ENCODE peak calls at places on chromosomes 5 and 9, in eight cellular contexts. Q, K, L, M, Y, U, W and J are unnamed samples. For H3K27me3, the result is how much of the 10 kb centered on the place peaks cover.

GRCh38 chr5:167294861-167295685 is 996.4 kb upstream of the WWC1 start:
- DNase-seq in Q (no peak), K (no peak), L (peak), M (peak), Y (peak), U (peak), W (peak), J (peak)

GRCh38 chr9:24986331-24986730 is 440.6 kb upstream of the IZUMO3 start:
- DNase-seq in Q (no peak), K (peak), L (no peak), M (no peak), Y (peak), U (no peak), W (no peak), J (no peak)

GRCh38 chr5:147084702-147085101 is 150.1 kb upstream of the STK32A start:
- DNase-seq in Q (no peak), K (peak), L (no peak), M (no peak), Y (no peak), U (no peak), W (no peak), J (no peak)

GRCh38 chr5:92687793-92688467 is 893.1 kb downstream of the NR2F1-AS1 start:
- DNase-seq in Q (no peak), K (peak), L (peak), M (peak), Y (peak), U (peak), W (peak), J (peak)

GRCh38 chr9:16704096-16704488 is 166.4 kb downstream of the BNC2 start:
- DNase-seq in Q (no peak), K (no peak), L (peak), M (no peak), Y (no peak), U (no peak), W (no peak), J (no peak)

GRCh38 chr5:43000914-43001313 is 39.2 kb downstream of the ANXA2R start:
- DNase-seq in Q (no peak), K (no peak), L (no peak), M (no peak), Y (no peak), U (no peak), W (no peak), J (no peak)

GRCh38 chr9:98149422-98149821 is 30.4 kb upstream of the TRIM14 start:
- DNase-seq in Q (no peak), K (no peak), L (no peak), M (no peak), Y (no peak), U (no peak), W (no peak), J (no peak)

GRCh38 chr5:8905021-8905420 is 640.9 kb downstream of the SEMA5A start:
- DNase-seq in Q (no peak), K (no peak), L (peak), M (no peak), Y (no peak), U (peak), W (no peak), J (peak)

GRCh38 chr5:74988273-74988983 is 63.9 kb downstream of the GCNT4 start:
- DNase-seq in Q (no peak), K (no peak), L (no peak), M (no peak), Y (no peak), U (no peak), W (no peak), J (no peak)

GRCh38 chr5:23451156-23451555 is 56.3 kb upstream of the PRDM9 start:
- DNase-seq in Q (no peak), K (no peak), L (no peak), M (no peak), Y (no peak), U (peak), W (no peak), J (no peak)

GRCh38 chr5:107855171-107855570 is 184.4 kb upstream of the EFNA5 start:
- DNase-seq in Q (no peak), K (peak), L (peak), M (no peak), Y (no peak), U (no peak), W (no peak), J (no peak)

GRCh38 chr5:111680737-111681413 is 76.1 kb downstream of the NREP start:
- DNase-seq in Q (no peak), K (no peak), L (peak), M (peak), Y (no peak), U (peak), W (peak), J (peak)

GRCh38 chr9:93302586-93303257 is 118.8 kb downstream of the WNK2 start:
- DNase-seq in Q (peak), K (peak), L (peak), M (peak), Y (peak), U (peak), W (peak), J (peak)

GRCh38 chr9:104293877-104294276 is 199.8 kb downstream of the SMC2 start:
- DNase-seq in Q (no peak), K (no peak), L (no peak), M (no peak), Y (no peak), U (no peak), W (no peak), J (no peak)

GRCh38 chr9:78493166-78493742 is 196.3 kb downstream of the PSAT1 start:
- DNase-seq in Q (no peak), K (no peak), L (no peak), M (no peak), Y (no peak), U (no peak), W (no peak), J (no peak)

GRCh38 chr9:3386753-3387152 is 139.0 kb downstream of the RFX3 start:
- DNase-seq in Q (no peak), K (no peak), L (no peak), M (no peak), Y (no peak), U (no peak), W (no peak), J (no peak)

GRCh38 chr9:89455356-89455824 is 42.5 kb downstream of the SEMA4D start:
- DNase-seq in Q (no peak), K (no peak), L (no peak), M (no peak), Y (no peak), U (no peak), W (no peak), J (no peak)

GRCh38 chr5:10701567-10702039 is 59.4 kb downstream of the DAP start:
- DNase-seq in Q (peak), K (peak), L (peak), M (no peak), Y (peak), U (peak), W (peak), J (peak)

GRCh38 chr9:651372-651771 is 190.1 kb upstream of the DMRT1 start:
- DNase-seq in Q (no peak), K (no peak), L (no peak), M (no peak), Y (no peak), U (no peak), W (no peak), J (no peak)
- TF ChIP-seq EZH2phosphoT487 in Q (no peak), K (no peak), L (no peak), M (no peak), Y (no peak), U (no peak), W (no peak), J (no peak)

GRCh38 chr9:136192289-136193126 is 12.4 kb downstream of the LHX3 start:
- DNase-seq in Q (no peak), K (no peak), L (peak), M (no peak), Y (peak), U (no peak), W (peak), J (no peak)

GRCh38 chr9:136191549-136192286 is 13.2 kb downstream of the LHX3 start:
- DNase-seq in Q (no peak), K (no peak), L (no peak), M (no peak), Y (peak), U (no peak), W (no peak), J (no peak)

GRCh38 chr9:136194540-136194939 is 10.4 kb downstream of the LHX3 start:
- DNase-seq in Q (no peak), K (no peak), L (no peak), M (no peak), Y (peak), U (no peak), W (no peak), J (no peak)

GRCh38 chr9:136193127-136193890 is 11.6 kb downstream of the LHX3 start:
- DNase-seq in Q (no peak), K (no peak), L (no peak), M (no peak), Y (peak), U (no peak), W (peak), J (no peak)

DNA sequence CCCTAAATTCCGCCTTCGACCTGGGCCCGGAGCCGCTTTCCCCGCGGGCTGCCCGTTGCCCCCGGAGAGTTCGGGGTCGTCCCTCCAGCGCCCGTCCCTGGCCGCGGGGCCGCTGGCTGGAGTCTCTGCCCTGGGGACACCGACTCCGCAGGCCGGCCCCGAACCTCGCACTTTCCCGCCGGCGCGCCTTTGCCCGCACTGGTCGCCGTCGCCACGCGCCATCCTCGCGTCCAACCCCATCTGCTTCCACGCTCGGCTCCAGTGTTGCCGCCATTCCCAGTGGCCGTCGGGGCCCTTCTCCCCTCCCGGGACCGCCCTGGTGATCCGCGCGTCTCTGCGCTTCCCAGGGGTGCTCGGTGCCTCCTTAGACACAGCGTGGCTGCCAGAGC is 11.0 kb downstream of the LHX3 start:
- DNase-seq in Q (no peak), K (no peak), L (no peak), M (no peak), Y (peak), U (no peak), W (no peak), J (no peak)
- H3K27me3 ChIP-seq in Q (half or more), K (half or more), L (half or more), M (under half), Y (half or more), U (under half), W (half or more), J (half or more)

GRCh38 chr9:100112677-100113336 is 13.8 kb downstream of the INVS start:
- DNase-seq in Q (no peak), K (peak), L (no peak), M (no peak), Y (peak), U (no peak), W (no peak), J (no peak)

GRCh38 chr9:100108572-100108971 is 9.5 kb downstream of the INVS start:
- DNase-seq in Q (no peak), K (no peak), L (peak), M (no peak), Y (no peak), U (no peak), W (no peak), J (no peak)

GRCh38 chr9:100105861-100106260 is 6.8 kb downstream of the INVS start:
- DNase-seq in Q (no peak), K (no peak), L (no peak), M (no peak), Y (no peak), U (no peak), W (no peak), J (no peak)

GRCh38 chr9:100106616-100107015 is 7.6 kb downstream of the INVS start:
- DNase-seq in Q (no peak), K (no peak), L (no peak), M (no peak), Y (no peak), U (peak), W (no peak), J (no peak)

DNA sequence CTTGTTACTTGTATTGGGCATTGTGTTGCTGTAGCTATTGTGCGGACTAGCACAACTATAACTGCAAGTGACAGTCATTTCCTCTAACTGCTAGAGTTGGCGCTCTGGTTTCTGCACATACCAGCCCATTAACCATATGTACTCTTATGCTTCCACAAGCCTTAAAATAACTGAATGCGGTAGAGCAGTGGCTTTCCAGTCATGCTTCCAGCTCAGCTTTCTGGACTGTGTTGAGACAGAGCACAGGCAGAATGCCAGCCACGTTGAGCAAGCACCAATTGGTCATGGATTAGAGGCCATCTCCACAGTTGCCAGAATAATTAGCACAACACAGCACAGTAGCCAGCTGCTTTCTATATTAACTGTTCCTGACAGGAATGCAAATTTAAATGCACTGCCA is 12.2 kb downstream of the INVS start:
- DNase-seq in Q (no peak), K (no peak), L (peak), M (no peak), Y (no peak), U (peak), W (no peak), J (peak)
- TF ChIP-seq EZH2phosphoT487 in Q (no peak), K (no peak), L (peak), M (no peak), Y (no peak), U (no peak), W (no peak), J (no peak)

DNA sequence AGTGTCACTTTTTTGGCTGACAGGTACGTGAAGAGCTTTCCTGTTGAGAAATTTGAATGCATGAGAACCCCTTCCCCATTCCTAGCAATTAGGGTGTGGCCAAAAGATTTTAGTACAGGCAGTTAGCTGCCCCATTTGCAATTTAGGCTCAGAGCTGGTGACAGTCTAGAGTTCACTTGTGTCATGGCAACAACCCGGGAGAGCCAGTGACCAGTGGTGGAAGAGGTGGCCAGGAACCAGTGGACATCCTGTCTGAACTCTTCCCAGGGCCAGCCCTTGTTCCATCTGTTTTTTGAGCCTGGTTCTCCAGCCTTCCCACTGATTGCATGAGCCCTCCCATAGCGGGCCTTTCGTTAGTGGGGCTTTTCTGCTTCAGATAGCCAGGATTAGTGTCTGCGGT is 2.5 kb upstream of the NEUROG1 start:
- DNase-seq in Q (no peak), K (no peak), L (no peak), M (no peak), Y (no peak), U (no peak), W (no peak), J (no peak)
- H3K27me3 ChIP-seq in Q (under half), K (half or more), L (half or more), M (under half), Y (half or more), U (under half), W (half or more), J (half or more)

GRCh38 chr5:1004598-1005361 is 3.8 kb upstream of the NKD2 start:
- DNase-seq in Q (peak), K (peak), L (peak), M (no peak), Y (peak), U (peak), W (peak), J (peak)

GRCh38 chr5:1001406-1002270 is 7.0 kb upstream of the NKD2 start:
- DNase-seq in Q (no peak), K (no peak), L (no peak), M (no peak), Y (no peak), U (no peak), W (no peak), J (no peak)

GRCh38 chr5:1003296-1003937 is 5.2 kb upstream of the NKD2 start:
- DNase-seq in Q (peak), K (no peak), L (peak), M (peak), Y (no peak), U (peak), W (no peak), J (peak)

GRCh38 chr5:1002271-1002546 is 6.4 kb upstream of the NKD2 start:
- DNase-seq in Q (peak), K (no peak), L (no peak), M (no peak), Y (no peak), U (no peak), W (no peak), J (no peak)

GRCh38 chr5:1002836-1003235 is 5.8 kb upstream of the NKD2 start:
- DNase-seq in Q (no peak), K (no peak), L (no peak), M (no peak), Y (no peak), U (no peak), W (no peak), J (no peak)
- TF ChIP-seq EZH2phosphoT487 in Q (no peak), K (no peak), L (no peak), M (no peak), Y (no peak), U (no peak), W (no peak), J (no peak)

GRCh38 chr5:117719413-117719812 is 1144.8 kb upstream of the SEMA6A start:
- DNase-seq in Q (no peak), K (no peak), L (no peak), M (no peak), Y (no peak), U (no peak), W (no peak), J (no peak)
- H3K27me3 ChIP-seq in Q (under half), K (under half), L (under half), M (under half), Y (under half), U (under half), W (under half), J (under half)

GRCh38 chr9:129060991-129061390 is 19.9 kb upstream of the DOLPP1 start:
- DNase-seq in Q (no peak), K (no peak), L (no peak), M (no peak), Y (no peak), U (no peak), W (no peak), J (no peak)

GRCh38 chr9:129058965-129059795 is 21.7 kb upstream of the DOLPP1 start:
- DNase-seq in Q (no peak), K (no peak), L (peak), M (no peak), Y (no peak), U (peak), W (no peak), J (no peak)

GRCh38 chr9:129064499-129064908 is 16.4 kb upstream of the DOLPP1 start:
- DNase-seq in Q (no peak), K (no peak), L (no peak), M (no peak), Y (no peak), U (no peak), W (no peak), J (peak)

GRCh38 chr9:129063061-129063460 is 17.9 kb upstream of the DOLPP1 start:
- DNase-seq in Q (no peak), K (no peak), L (no peak), M (no peak), Y (no peak), U (no peak), W (no peak), J (no peak)

DNA sequence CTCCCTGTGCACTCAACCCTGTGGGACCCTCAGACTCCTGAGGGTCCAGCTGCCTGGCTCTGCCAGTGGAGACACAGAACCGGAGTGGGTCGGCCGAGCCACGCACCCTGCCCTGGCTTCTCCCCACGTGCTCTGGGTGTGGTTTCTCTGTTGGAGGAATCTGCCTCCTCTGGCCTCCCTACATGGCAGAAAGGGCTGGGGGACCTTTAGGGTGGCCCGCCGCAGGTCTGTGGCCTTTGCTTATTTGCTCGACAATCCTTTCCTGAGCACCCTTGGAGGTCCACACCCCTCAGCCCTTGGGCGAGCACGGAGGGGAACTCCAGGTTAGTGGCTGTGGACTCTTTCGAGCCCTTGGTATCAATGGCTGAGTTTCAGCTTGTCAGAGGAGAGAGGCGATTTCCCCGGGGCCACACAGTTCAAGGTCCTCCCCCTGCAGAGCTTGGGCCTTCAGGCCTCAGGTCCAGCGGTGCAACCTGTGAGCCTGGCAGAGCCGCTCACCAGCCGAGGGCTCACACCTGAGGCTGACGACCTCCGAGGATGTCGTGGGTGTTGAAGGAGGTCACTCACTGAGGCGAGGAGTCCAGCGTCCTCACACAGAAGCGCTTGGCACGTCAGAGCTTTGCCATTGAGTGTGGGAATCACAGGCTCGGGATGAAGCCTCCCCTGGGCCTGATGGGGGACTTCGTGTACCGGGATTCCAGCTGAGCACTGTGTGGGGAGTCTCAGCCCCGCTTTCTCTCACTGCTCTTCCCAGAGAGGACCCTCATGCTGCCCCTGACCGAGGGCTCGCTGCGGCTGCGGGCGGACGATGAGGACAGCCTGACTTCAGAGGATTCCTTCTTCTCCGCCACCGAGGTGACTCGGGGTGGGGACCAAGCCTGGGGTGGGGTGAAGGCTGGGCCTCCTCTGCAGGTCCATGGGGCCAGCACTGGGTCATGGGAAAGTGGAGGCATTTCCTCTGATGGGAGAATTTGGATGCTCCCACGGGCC is 20.8 kb upstream of the DOLPP1 start:
- DNase-seq in Q (no peak), K (no peak), L (no peak), M (no peak), Y (no peak), U (no peak), W (no peak), J (no peak)
- TF ChIP-seq EZH2phosphoT487 in Q (no peak), K (no peak), L (no peak), M (no peak), Y (no peak), U (no peak), W (no peak), J (no peak)

GRCh38 chr9:75226403-75227139 is 138.3 kb downstream of the OSTF1 start:
- DNase-seq in Q (no peak), K (no peak), L (no peak), M (no peak), Y (peak), U (no peak), W (no peak), J (no peak)
- H3K27me3 ChIP-seq in Q (under half), K (under half), L (under half), M (under half), Y (under half), U (under half), W (under half), J (under half)